ENCODE peak calls at places on chromosome 9, in five cellular contexts. P is naive thymus-derived CD4-positive, alpha-beta T cell; K is IMR-90; V is uterus; I is tibial nerve. X is an unnamed sample. For H3K4me1, the result is how much of the 10 kb centered on the place peaks cover.

GRCh38 chr9:121123816-121124536 is 49.2 kb downstream of the CNTRL start:
- DNase-seq in I (no peak), V (no peak), K (no peak), P (no peak), X (no peak)

GRCh38 chr9:112970939-112971338 is 41.1 kb downstream of the ZNF883 start:
- DNase-seq in P (no peak), V (no peak), I (no peak), K (no peak), X (no peak)

GRCh38 chr9:110152704-110153374 is 55.1 kb downstream of the C9orf152 start:
- DNase-seq in P (no peak), V (no peak), K (peak), I (peak), X (no peak)

GRCh38 chr9:36968574-36969215 is 65.4 kb downstream of the PAX5 start:
- DNase-seq in I (no peak), V (no peak), K (no peak), P (peak), X (no peak)

GRCh38 chr9:36934478-36935065 is 99.5 kb downstream of the PAX5 start:
- DNase-seq in I (no peak), K (no peak), P (peak), V (no peak), X (no peak)

GRCh38 chr9:108052431-108053080 is 563.0 kb upstream of the KLF4 start:
- DNase-seq in K (no peak), V (no peak), I (no peak), P (no peak), X (no peak)

GRCh38 chr9:114275246-114275994 is 47.5 kb upstream of the ORM1 start:
- DNase-seq in V (peak), I (no peak), P (no peak), K (peak), X (no peak)

GRCh38 chr9:114592356-114592755 is 4.8 kb downstream of the ATP6V1G1 start:
- DNase-seq in V (no peak), I (no peak), P (peak), K (peak), X (peak)

GRCh38 chr9:83062011-83062652 is 810 bp downstream of the RASEF start:
- DNase-seq in P (no peak), V (no peak), K (peak), I (no peak), X (no peak)

GRCh38 chr9:11312976-11313375 is 700.2 kb upstream of the PTPRD start:
- DNase-seq in I (no peak), K (no peak), P (no peak), V (no peak), X (no peak)

GRCh38 chr9:7961076-7961475 is 161.5 kb upstream of the DMAC1 start:
- DNase-seq in V (no peak), K (no peak), I (no peak), P (no peak), X (no peak)

GRCh38 chr9:108386859-108387384 is 468.9 kb downstream of the ACTL7B start:
- DNase-seq in K (peak), P (no peak), V (no peak), I (no peak), X (no peak)

GRCh38 chr9:73816905-73817304 is 665.2 kb downstream of the ANXA1 start:
- DNase-seq in K (no peak), V (no peak), I (no peak), P (no peak), X (no peak)

GRCh38 chr9:37944671-37945481 is 40.9 kb upstream of the SLC25A51 start:
- DNase-seq in P (no peak), V (no peak), K (peak), I (no peak), X (no peak)

GRCh38 chr9:93037476-93037971 is 21.0 kb upstream of the SUSD3 start:
- DNase-seq in V (no peak), P (no peak), I (no peak), K (no peak), X (no peak)

GRCh38 chr9:38272710-38273109 is 119.8 kb upstream of the ALDH1B1 start:
- DNase-seq in P (no peak), K (no peak), V (no peak), I (no peak), X (no peak)

GRCh38 chr9:93064392-93065124 is 6.1 kb downstream of the SUSD3 start:
- DNase-seq in K (no peak), V (no peak), I (no peak), P (peak), X (peak)

GRCh38 chr9:108919517-108919916 is 14.4 kb downstream of the ELP1 start:
- DNase-seq in P (no peak), I (no peak), V (no peak), K (no peak), X (no peak)

GRCh38 chr9:120184266-120184665 is 395.7 kb downstream of the CDK5RAP2 start:
- DNase-seq in V (no peak), P (no peak), I (no peak), K (no peak), X (no peak)

GRCh38 chr9:469672-470040 is 255.0 kb downstream of the DOCK8 start:
- DNase-seq in V (peak), K (no peak), P (peak), I (peak), X (no peak)

GRCh38 chr9:131621551-131622321 is 76.4 kb downstream of the PRRT1B start:
- DNase-seq in V (no peak), I (no peak), K (no peak), P (no peak), X (no peak)

GRCh38 chr9:1052119-1052907 is 2.2 kb downstream of the DMRT2 start:
- DNase-seq in I (no peak), K (no peak), V (no peak), P (no peak), X (no peak)

GRCh38 chr9:110013064-110013463 is 194.9 kb downstream of the C9orf152 start:
- DNase-seq in V (no peak), I (no peak), P (no peak), K (no peak), X (no peak)

GRCh38 chr9:136110082-136111061 is 8.3 kb downstream of the TMEM250 start:
- DNase-seq in V (no peak), K (peak), P (peak), I (no peak), X (no peak)

GRCh38 chr9:95282332-95282731 is 35.2 kb downstream of the FANCC start:
- DNase-seq in V (no peak), K (no peak), I (no peak), P (no peak), X (no peak)

GRCh38 chr9:115164511-115164974 is 46.6 kb upstream of the TNC start:
- DNase-seq in P (no peak), I (no peak), V (no peak), K (peak), X (no peak)

GRCh38 chr9:16131269-16131668 is 578.4 kb downstream of the CCDC171 start:
- DNase-seq in V (no peak), I (no peak), K (peak), P (no peak), X (no peak)

GRCh38 chr9:94213513-94214124 is 45.5 kb upstream of the ZNF169 start:
- DNase-seq in K (peak), V (peak), P (peak), I (peak), X (peak)

GRCh38 chr9:131875828-131876485 is 136.1 kb upstream of the RAPGEF1 start:
- DNase-seq in V (no peak), I (no peak), P (no peak), K (peak), X (no peak)

GRCh38 chr9:36213989-36214388 is 23.3 kb downstream of the CLTA start:
- DNase-seq in K (no peak), P (no peak), V (no peak), I (no peak), X (no peak)

GRCh38 chr9:98569491-98569890 is 139.2 kb downstream of the GABBR2 start:
- DNase-seq in P (no peak), I (no peak), K (no peak), V (no peak), X (no peak)

GRCh38 chr9:15670884-15671283 is 118.0 kb downstream of the CCDC171 start:
- DNase-seq in K (no peak), P (no peak), V (no peak), I (no peak), X (no peak)

GRCh38 chr9:16136961-16137360 is 584.1 kb downstream of the CCDC171 start:
- DNase-seq in P (no peak), I (peak), V (peak), K (peak), X (no peak)

GRCh38 chr9:137300607-137301085 is 1.4 kb downstream of the NRARP start:
- DNase-seq in K (peak), P (no peak), I (no peak), V (no peak), X (no peak)

GRCh38 chr9:131349881-131350563 is 43.9 kb upstream of the PRRC2B start:
- DNase-seq in K (peak), I (peak), P (peak), V (peak), X (peak)

GRCh38 chr9:111287127-111287526 is 42.9 kb downstream of the OR2K2 start:
- DNase-seq in I (no peak), V (no peak), K (peak), P (no peak), X (no peak)

GRCh38 chr9:4497395-4497794 is 7.1 kb downstream of the SLC1A1 start:
- DNase-seq in I (no peak), V (no peak), P (no peak), K (no peak), X (no peak)

GRCh38 chr9:4497855-4498254 is 7.6 kb downstream of the SLC1A1 start:
- DNase-seq in K (peak), I (no peak), P (no peak), V (no peak), X (no peak)

GRCh38 chr9:4501147-4501507 is 10.9 kb downstream of the SLC1A1 start:
- DNase-seq in V (no peak), K (no peak), I (no peak), P (no peak), X (no peak)

GRCh38 chr9:4502444-4502843 is 12.2 kb downstream of the SLC1A1 start:
- DNase-seq in V (no peak), I (no peak), K (no peak), P (no peak), X (no peak)

DNA sequence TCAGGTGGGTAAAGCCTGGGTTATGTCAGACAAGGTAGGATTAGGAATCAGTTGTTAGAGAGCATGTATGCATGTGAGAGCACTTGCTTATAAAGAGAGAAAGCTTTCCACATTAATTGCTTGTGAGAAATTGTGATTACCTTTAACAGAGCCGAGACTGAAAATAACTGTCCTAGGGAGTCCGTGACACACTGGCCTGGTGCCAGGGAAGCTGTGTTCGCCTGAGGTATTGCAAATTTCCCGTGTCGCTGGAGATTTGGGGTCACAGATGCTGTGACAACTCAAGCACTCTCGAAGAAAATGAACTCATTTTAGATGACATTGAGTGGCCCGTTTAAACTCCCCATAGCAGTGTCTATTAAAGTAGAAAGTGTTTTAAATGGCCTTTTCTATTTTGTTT is 9.6 kb downstream of the SLC1A1 start:
- DNase-seq in V (no peak), I (no peak), K (no peak), P (no peak), X (no peak)
- H3K4me1 ChIP-seq in V (under half), I (under half), K (under half), P (under half), X (under half)

DNA sequence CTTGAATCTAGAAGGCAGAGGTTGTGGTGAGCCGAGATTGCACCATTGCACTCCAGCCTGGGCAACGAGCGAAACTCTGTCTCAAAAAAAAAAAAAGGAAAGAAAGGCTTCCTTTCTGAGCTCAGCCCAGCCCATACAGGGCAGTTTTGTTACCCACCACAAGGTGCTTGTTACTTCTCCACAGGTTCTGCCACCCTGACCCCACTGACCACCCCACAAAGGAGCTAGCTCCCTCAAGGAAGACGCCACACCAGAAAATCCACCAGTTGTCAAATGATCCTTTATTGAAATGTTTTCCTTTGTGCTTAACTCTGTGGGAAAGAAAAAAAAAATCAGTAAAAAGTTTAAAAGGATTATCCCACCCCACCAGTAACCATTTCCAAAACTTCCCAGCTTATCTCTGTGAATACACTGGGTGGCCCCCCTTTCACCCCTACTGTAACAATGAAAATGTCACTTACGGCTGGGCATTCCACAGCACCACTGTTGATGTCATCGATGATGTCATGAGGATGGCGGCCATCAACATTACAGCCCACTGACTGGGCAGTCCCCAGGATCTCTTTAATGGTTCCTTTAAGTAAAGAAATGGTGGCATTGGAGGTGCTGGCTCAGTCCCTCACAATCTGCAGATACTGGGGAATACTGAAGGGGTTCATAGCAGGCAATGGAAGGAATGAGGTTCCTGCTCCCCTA is 3.6 kb downstream of the RPL12 start:
- DNase-seq in V (no peak), P (no peak), I (no peak), K (peak), X (no peak)
- H3K4me1 ChIP-seq in V (under half), P (under half), I (under half), K (under half), X (under half)

GRCh38 chr9:20317701-20318100 is 304.6 kb downstream of the MLLT3 start:
- DNase-seq in K (no peak), V (no peak), I (no peak), P (no peak), X (no peak)

GRCh38 chr9:20319641-20320337 is 302.5 kb downstream of the MLLT3 start:
- DNase-seq in V (no peak), K (peak), P (no peak), I (no peak), X (no peak)

GRCh38 chr9:20320921-20321320 is 301.4 kb downstream of the MLLT3 start:
- DNase-seq in I (no peak), P (no peak), V (no peak), K (no peak), X (no peak)

GRCh38 chr9:20321683-20322082 is 300.6 kb downstream of the MLLT3 start:
- DNase-seq in P (no peak), K (no peak), V (no peak), I (no peak), X (peak)

GRCh38 chr9:20319241-20319640 is 303.1 kb downstream of the MLLT3 start:
- DNase-seq in P (no peak), K (peak), V (no peak), I (no peak), X (no peak)
- H3K4me1 ChIP-seq in P (under half), K (under half), V (under half), I (under half), X (under half)

GRCh38 chr9:76835571-76836283 is 70.2 kb downstream of the PRUNE2 start:
- DNase-seq in P (no peak), V (no peak), I (no peak), K (peak), X (no peak)
- H3K4me1 ChIP-seq in P (under half), V (under half), I (under half), K (under half), X (under half)

GRCh38 chr9:133139246-133140173 is 18.5 kb upstream of the RALGDS start:
- DNase-seq in V (no peak), I (no peak), P (no peak), K (no peak), X (no peak)
- H3K4me1 ChIP-seq in V (under half), I (under half), P (half or more), K (under half), X (half or more)

DNA sequence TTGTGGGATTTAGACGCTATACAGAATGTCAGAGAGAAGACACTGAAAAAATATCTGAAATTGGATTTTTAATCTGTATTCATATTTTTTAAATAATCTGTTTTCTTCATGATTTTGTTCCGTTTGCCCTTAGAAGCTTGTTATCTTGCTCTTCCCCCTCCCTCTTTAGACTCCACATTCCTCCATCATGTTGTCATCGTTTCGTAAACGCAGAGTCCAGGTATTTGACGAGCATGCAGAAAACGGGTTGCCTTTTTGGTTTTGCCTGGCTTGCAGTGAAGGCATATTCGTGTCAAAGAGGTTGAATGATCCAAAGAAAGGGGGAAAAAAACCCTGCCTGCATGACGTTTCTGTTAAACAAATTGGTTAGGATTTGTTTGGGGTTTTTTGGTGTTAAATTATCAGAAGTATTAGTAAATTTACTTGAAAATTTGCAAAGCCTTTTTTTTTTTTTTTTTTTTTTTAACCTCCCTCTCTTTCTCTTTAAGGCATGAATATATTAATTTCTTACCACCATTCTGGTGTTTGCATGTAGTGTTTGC is 2.9 kb downstream of the SPTAN1 start:
- DNase-seq in V (no peak), P (no peak), K (peak), I (no peak), X (no peak)
- H3K4me1 ChIP-seq in V (under half), P (half or more), K (under half), I (under half), X (half or more)